ENCODE peak calls at places on chromosome X, in nine cellular contexts. M is heart right ventricle; C is thyroid gland; V is bronchial epithelial cell; K is cardiac muscle cell; W is CD8-positive, alpha-beta T cell; N is GM12864; O is cardiac fibroblast; F is Panc1. Z is an unnamed sample.

GRCh38 chrX:16114640-16115039 is 8.7 kb upstream of the GRPR start:
- DNase-seq in C (no peak), F (no peak), O (peak; percentile 89), W (no peak), N (no peak), M (no peak), V (no peak), K (no peak), Z (peak; percentile 42)

GRCh38 chrX:49172280-49172780 is 632 bp downstream of the PLP2 start:
- DNase-seq in W (peak; percentile 67), F (no peak), N (no peak), M (peak; percentile 71), O (peak; percentile 62), C (peak; percentile 72), K (peak; percentile 19), V (peak; percentile 60), Z (peak; percentile 75)

GRCh38 chrX:12975999-12976558 is 1.2 kb downstream of the TMSB4X start:
- DNase-seq in K (peak; percentile 32), C (peak; percentile 33), N (no peak), W (peak; percentile 40), F (no peak), V (no peak), O (peak; percentile 47), M (no peak), Z (peak; percentile 64)

GRCh38 chrX:21770631-21771321 is 12.9 kb upstream of the SMPX start:
- DNase-seq in N (no peak), O (no peak), V (peak; percentile 24), C (peak; percentile 1), W (no peak), M (no peak), F (no peak), K (no peak), Z (no peak)

GRCh38 chrX:8731579-8732395 is at the start of gene ANOS1:
- DNase-seq in K (peak; percentile 92), C (peak; percentile 86), O (no peak), F (no peak), N (no peak), M (peak; percentile 74), W (no peak), V (no peak), Z (no peak)

GRCh38 chrX:115284877-115285276 is 4.6 kb upstream of the LUZP4 start:
- DNase-seq in K (no peak), M (no peak), N (no peak), W (no peak), O (peak; percentile 1), F (no peak), C (no peak), V (no peak), Z (no peak)

GRCh38 chrX:45850197-45850774 is 649.6 kb upstream of the DIPK2B start:
- DNase-seq in N (no peak), O (peak; percentile 30), M (no peak), F (no peak), V (peak; percentile 20), K (peak; percentile 1), C (peak; percentile 20), W (no peak), Z (no peak)

GRCh38 chrX:74426071-74426470 is 4.8 kb downstream of the SLC16A2 start:
- DNase-seq in F (no peak), M (no peak), K (no peak), C (peak; percentile 47), V (no peak), W (no peak), N (no peak), O (no peak), Z (no peak)

GRCh38 chrX:68488657-68489056 is 10.2 kb upstream of the YIPF6 start:
- DNase-seq in K (no peak), C (peak; percentile 10), M (no peak), N (no peak), F (no peak), O (no peak), V (no peak), W (no peak), Z (no peak)

GRCh38 chrX:47145408-47146120 is 543 bp downstream of the RBM10 start:
- DNase-seq in F (no peak), V (no peak), K (no peak), N (no peak), M (no peak), O (no peak), C (no peak), W (peak; percentile 57), Z (no peak)

GRCh38 chrX:107324493-107325310 is 118.3 kb downstream of the DNAAF6 start:
- DNase-seq in W (no peak), C (peak; percentile 70), M (peak; percentile 18), F (no peak), N (no peak), K (peak; percentile 96), V (peak; percentile 10), O (peak; percentile 26), Z (peak; percentile 14)

GRCh38 chrX:110614596-110614995 is 181.0 kb downstream of the CHRDL1 start:
- DNase-seq in V (no peak), K (no peak), W (no peak), M (no peak), C (no peak), F (no peak), O (no peak), N (no peak), Z (no peak)

GRCh38 chrX:22944945-22945344 is 54.8 kb upstream of the DDX53 start:
- DNase-seq in N (no peak), O (no peak), C (no peak), K (no peak), F (no peak), W (no peak), M (no peak), V (no peak), Z (no peak)

GRCh38 chrX:132612990-132613564 is 124.2 kb upstream of the MBNL3 start:
- DNase-seq in F (no peak), V (peak; percentile 19), N (no peak), O (peak; percentile 43), M (peak; percentile 37), C (peak; percentile 27), W (peak; percentile 22), K (peak; percentile 81), Z (no peak)

GRCh38 chrX:153321381-153322105 is at the start of gene PNMA6F:
- DNase-seq in N (no peak), O (no peak), V (no peak), F (no peak), K (no peak), W (no peak), M (no peak), C (no peak), Z (no peak)
- TF ChIP-seq CTCF in N (no peak), O (no peak), V (no peak), F (no peak), K (no peak), W (no peak), M (no peak), C (no peak), Z (no peak)

DNA sequence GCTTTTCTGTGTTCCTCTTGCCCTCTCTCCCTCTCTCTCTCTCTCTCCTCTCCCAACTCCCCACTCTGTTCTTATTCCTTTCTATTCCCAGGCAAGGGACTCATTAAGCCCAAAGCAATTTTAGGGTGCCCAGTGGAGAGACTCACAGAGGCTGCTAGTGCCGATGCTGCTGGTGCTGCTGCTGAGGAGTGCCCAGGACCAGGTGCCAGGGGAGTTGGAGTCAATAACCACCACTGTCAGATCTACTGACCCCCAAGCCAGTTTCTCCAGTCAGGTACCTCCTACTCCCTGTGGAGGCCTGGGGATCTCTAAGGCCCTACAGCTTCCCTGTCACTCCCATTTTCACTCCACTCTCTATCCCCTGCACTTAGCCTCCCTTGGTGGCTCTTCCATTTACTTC is 54.2 kb upstream of the LAS1L start:
- DNase-seq in K (no peak), N (no peak), V (no peak), M (no peak), O (no peak), W (no peak), F (no peak), C (no peak), Z (no peak)
- H3K4me3 ChIP-seq in K (no peak overlapping the region), N (no peak overlapping the region), V (no peak overlapping the region), M (no peak overlapping the region), O (no peak overlapping the region), W (no peak overlapping the region), F (no peak overlapping the region), C (no peak overlapping the region), Z (no peak overlapping the region)

GRCh38 chrX:63506320-63506719 is 155.2 kb upstream of the SPIN4 start:
- DNase-seq in N (no peak), F (no peak), W (no peak), V (peak; percentile 38), O (peak; percentile 67), M (no peak), C (no peak), K (peak; percentile 28), Z (no peak)
- TF ChIP-seq CTCF in N (no peak), F (peak; percentile 35), W (no peak), V (peak; percentile 15), O (no peak), M (peak; percentile 24), C (no peak), K (peak; percentile 32), Z (peak; percentile 22)

GRCh38 chrX:129755779-129756650 is 17.2 kb downstream of the XPNPEP2 start:
- DNase-seq in V (no peak), M (no peak), W (peak; percentile 39), N (no peak), K (no peak), C (no peak), O (no peak), F (no peak), Z (no peak)
- H3K4me3 ChIP-seq in V (no peak overlapping the region), M (no peak overlapping the region), W (peak overlapping the region; percentile 26), N (no peak overlapping the region), K (no peak overlapping the region), C (no peak overlapping the region), O (no peak overlapping the region), F (no peak overlapping the region), Z (no peak overlapping the region)